ENCODE peak calls at places on chromosomes 4 and X, in six cellular contexts. Y is DMS153; U is activated naive CD8-positive, alpha-beta T cell treated with anti-CD3 and anti-CD28 coated beads for 36 hours; I is iris pigment epithelial cell; X is HFFc6; M is CD4-positive, alpha-beta T cell. S is an unnamed sample.

GRCh38 chr4:163367651-163368050 is 24.0 kb downstream of the NPY5R start:
- DNase-seq in M (no peak), Y (no peak), U (no peak), X (no peak), I (no peak), S (no peak)

GRCh38 chr4:111977419-111977965 is 167.8 kb upstream of the FAM241A start:
- DNase-seq in I (no peak), X (no peak), Y (no peak), M (no peak), U (no peak), S (no peak)

GRCh38 chrX:16187024-16187698 is 19.9 kb downstream of the MAGEB17 start:
- DNase-seq in X (no peak), Y (no peak), I (no peak), M (no peak), U (no peak), S (no peak)

GRCh38 chr4:87844476-87844875 is 11.7 kb downstream of the MEPE start:
- DNase-seq in M (no peak), Y (no peak), X (no peak), I (peak), U (no peak), S (no peak)

GRCh38 chrX:18973527-18974192 is 10.3 kb downstream of the PHKA2 start:
- DNase-seq in I (no peak), X (no peak), M (no peak), U (no peak), Y (no peak), S (no peak)

GRCh38 chr4:116668190-116668589 is 417.2 kb downstream of the TRAM1L1 start:
- DNase-seq in X (no peak), M (no peak), Y (no peak), U (no peak), I (no peak), S (no peak)

GRCh38 chrX:46209037-46209436 is 336.2 kb downstream of the ZNF674 start:
- DNase-seq in I (no peak), M (no peak), Y (no peak), X (no peak), U (no peak), S (no peak)

GRCh38 chr4:151231915-151232595 is 44.9 kb upstream of the PRSS48 start:
- DNase-seq in U (no peak), M (no peak), I (peak), X (no peak), Y (no peak), S (no peak)

GRCh38 chr4:166174717-166175510 is 301.9 kb downstream of the TLL1 start:
- DNase-seq in Y (peak), U (no peak), M (no peak), X (peak), I (peak), S (no peak)

GRCh38 chr4:6769138-6769983 is 13.2 kb upstream of the KIAA0232 start:
- DNase-seq in X (no peak), M (no peak), I (no peak), Y (no peak), U (peak), S (no peak)

GRCh38 chrX:94058728-94059382 is 384.8 kb downstream of the FAM133A start:
- DNase-seq in X (no peak), I (peak), U (no peak), Y (no peak), M (no peak), S (no peak)

S was measured in effector CD8-positive, alpha-beta T cell.